ENCODE peak calls at places on chromosomes 12 and 14, in five cellular contexts. O, L, X, F and H are unnamed samples.
A peak's percentile ranks its signal among the peaks of the same experiment; 100 is the strongest.

GRCh38 chr12:89162704-89163261 is 189.5 kb downstream of the DUSP6 start:
- DNase-seq in O (peak; percentile 91), X (peak; percentile 23), L (peak; percentile 99), F (peak; percentile 30), H (no peak)

GRCh38 chr12:11649413-11650278 is at the start of gene ETV6:
- DNase-seq in O (peak; percentile 87), F (peak; percentile 73), L (peak; percentile 93), X (peak; percentile 86), H (peak; percentile 59)

GRCh38 chr12:43063642-43064041 is 474.1 kb upstream of the PRICKLE1 start:
- DNase-seq in L (peak; percentile 78), X (no peak), F (no peak), O (no peak), H (no peak)

GRCh38 chr14:43981135-43981787 is 525.8 kb downstream of the FSCB start:
- DNase-seq in F (no peak), O (no peak), L (no peak), X (no peak), H (no peak)

GRCh38 chr14:58540693-58541092 is 97.1 kb upstream of the DACT1 start:
- DNase-seq in L (peak; percentile 64), X (no peak), F (no peak), O (no peak), H (no peak)

GRCh38 chr12:122503147-122503751 is 2.5 kb upstream of the ZCCHC8 start:
- DNase-seq in X (no peak), O (no peak), L (peak; percentile 5), F (no peak), H (no peak)

GRCh38 chr12:18158774-18159557 is 69.0 kb upstream of the RERGL start:
- DNase-seq in F (peak; percentile 35), L (peak; percentile 25), X (no peak), O (peak; percentile 50), H (peak; percentile 28)

GRCh38 chr14:90828642-90829487 is 12.6 kb upstream of the TTC7B start:
- DNase-seq in X (no peak), L (no peak), O (no peak), F (no peak), H (no peak)

GRCh38 chr14:99333841-99334240 is 61.8 kb upstream of the BCL11B start:
- DNase-seq in F (no peak), L (no peak), O (no peak), X (no peak), H (no peak)

GRCh38 chr12:26941251-26941650 is 3.0 kb downstream of the FGFR1OP2 start:
- DNase-seq in O (no peak), F (no peak), L (no peak), X (no peak), H (no peak)

GRCh38 chr14:21023817-21024667 is 819 bp downstream of the NDRG2 start:
- DNase-seq in L (no peak), F (peak; percentile 30), O (no peak), X (no peak), H (no peak)

GRCh38 chr12:83574142-83574541 is 887.4 kb downstream of the TMTC2 start:
- DNase-seq in O (no peak), X (no peak), L (no peak), F (no peak), H (no peak)

GRCh38 chr12:132619301-132620112 is 931 bp downstream of the P2RX2 start:
- DNase-seq in X (no peak), O (no peak), F (no peak), L (no peak), H (peak; percentile 29)
- TF ChIP-seq BHLHE40 in X (no peak), O (no peak), F (no peak), L (no peak), H (no peak)

GRCh38 chr14:79280400-79280670 is 931.0 kb downstream of the DIO2 start:
- DNase-seq in L (no peak), X (no peak), O (no peak), F (no peak), H (no peak)
- TF ChIP-seq BHLHE40 in L (no peak), X (no peak), O (no peak), F (no peak), H (no peak)

DNA sequence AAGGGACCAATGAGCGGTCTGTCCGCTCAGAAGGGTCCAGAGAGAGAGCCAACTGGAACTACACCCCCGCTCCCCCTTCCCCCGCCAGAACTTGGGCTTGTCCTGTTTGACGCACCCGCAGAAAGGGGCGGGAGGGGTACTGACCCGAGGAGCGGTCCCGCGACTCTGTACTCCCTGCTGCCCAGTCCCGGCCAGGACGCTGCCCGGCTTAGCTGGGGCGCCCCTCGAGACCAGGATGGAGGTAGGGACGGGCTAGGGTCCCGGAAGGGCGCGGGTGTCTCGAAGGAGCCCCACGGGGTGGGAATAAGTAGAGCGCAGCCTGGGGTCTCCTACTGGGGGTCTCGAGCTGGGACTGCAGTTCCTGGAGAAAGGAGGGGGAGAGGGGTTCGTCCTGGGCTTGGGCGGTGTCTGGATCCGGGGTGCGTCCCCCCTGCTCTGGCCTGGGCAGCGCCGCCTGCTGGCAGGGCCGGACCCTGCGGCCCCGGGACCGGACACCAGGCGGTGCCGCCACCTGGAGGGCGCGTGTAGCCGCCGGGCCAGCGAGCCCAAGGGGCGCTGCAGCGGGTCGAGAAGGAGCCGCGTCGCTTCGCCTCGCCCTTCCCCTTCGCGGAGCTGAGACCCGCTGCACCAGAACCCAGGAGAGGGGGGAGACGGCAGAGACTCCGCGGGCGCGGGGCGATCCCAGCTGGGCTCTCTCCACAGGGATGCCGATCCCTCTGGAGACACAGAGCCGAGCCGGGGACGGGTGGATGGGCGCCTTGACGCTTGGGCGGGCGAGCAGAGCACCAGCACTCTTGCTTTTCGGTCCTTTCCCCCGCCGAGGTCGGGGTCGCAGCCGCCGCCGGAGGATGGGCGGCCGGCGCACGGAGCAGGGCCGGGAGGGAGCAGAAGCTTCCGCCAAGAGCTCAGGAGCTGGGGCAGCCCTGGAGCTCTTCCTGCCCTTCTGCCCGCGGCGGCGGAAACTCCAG is 3.7 kb upstream of the CACNB3 start:
- DNase-seq in X (peak; percentile 31), O (peak; percentile 82), F (peak; percentile 90), L (peak; percentile 75), H (peak; percentile 85)
- TF ChIP-seq BHLHE40 in X (peak; percentile 74), O (peak; percentile 5), F (peak; percentile 58), L (peak; percentile 26), H (no peak)

GRCh38 chr14:32698831-32699230 is 239.8 kb upstream of the NPAS3 start:
- DNase-seq in L (peak; percentile 22), O (no peak), F (no peak), X (no peak), H (no peak)

GRCh38 chr14:32694795-32695449 is 243.8 kb upstream of the NPAS3 start:
- DNase-seq in X (no peak), L (no peak), F (no peak), O (no peak), H (no peak)

GRCh38 chr14:32697114-32697513 is 241.6 kb upstream of the NPAS3 start:
- DNase-seq in L (no peak), O (no peak), X (no peak), F (no peak), H (no peak)

GRCh38 chr14:32697704-32698103 is 241.0 kb upstream of the NPAS3 start:
- DNase-seq in F (no peak), O (no peak), X (no peak), L (peak; percentile 54), H (no peak)

GRCh38 chr14:32696325-32697101 is 242.2 kb upstream of the NPAS3 start:
- DNase-seq in F (no peak), X (no peak), L (no peak), O (no peak), H (no peak)
- TF ChIP-seq BHLHE40 in F (no peak), X (no peak), L (no peak), O (no peak), H (no peak)

GRCh38 chr12:68224613-68225285 is 861 bp downstream of the IL26 start:
- DNase-seq in L (peak; percentile 75), F (no peak), O (no peak), X (no peak), H (no peak)
- TF ChIP-seq BHLHE40 in L (no peak), F (no peak), O (no peak), X (no peak), H (no peak)

GRCh38 chr14:52949711-52950409 is 990 bp downstream of the FERMT2 start:
- DNase-seq in O (peak; percentile 48), X (no peak), F (no peak), L (peak; percentile 46), H (peak; percentile 42)
- TF ChIP-seq BHLHE40 in O (no peak), X (no peak), F (no peak), L (no peak), H (no peak)